ENCODE peak calls at places on chromosomes 11 and 22, in seven cellular contexts. U is brain microvascular endothelial cell; G is HuH-7; F is NCI-H2081; Z is C1 segment of cervical spinal cord; H is CD4-positive, alpha-beta T cell; A is NCI-H1092. C is an unnamed sample.

GRCh38 chr11:57776101-57776511 is 14.5 kb downstream of the CTNND1 start:
- DNase-seq in U (no peak), G (no peak), F (no peak), Z (no peak), H (no peak), A (no peak), C (no peak)

GRCh38 chr22:32355760-32356159 is 1.9 kb upstream of the RFPL3 start:
- DNase-seq in U (no peak), G (peak; percentile 37), F (no peak), Z (no peak), H (no peak), A (peak; percentile 17), C (peak; percentile 17)

GRCh38 chr11:13261600-13262061 is 16.0 kb upstream of the BMAL1 start:
- DNase-seq in U (peak; percentile 70), G (no peak), F (no peak), Z (no peak), H (no peak), A (no peak), C (no peak)

GRCh38 chr11:102666331-102666957 is 39.1 kb downstream of the MMP27 start:
- DNase-seq in U (peak; percentile 44), G (peak; percentile 45), F (peak; percentile 48), Z (no peak), H (no peak), A (no peak), C (peak; percentile 22)

GRCh38 chr22:30386960-30387848 is at the start of gene RNF215:
- DNase-seq in U (peak; percentile 34), G (peak; percentile 91), F (peak; percentile 55), Z (peak; percentile 73), H (peak; percentile 73), A (peak; percentile 67), C (no peak)

GRCh38 chr11:64331569-64332371 is 8.2 kb upstream of the CCDC88B start:
- DNase-seq in U (peak; percentile 84), G (no peak), F (no peak), Z (peak; percentile 7), H (peak; percentile 43), A (peak; percentile 68), C (no peak)

GRCh38 chr11:121112498-121113455 is 11.7 kb downstream of the TECTA start:
- DNase-seq in U (peak; percentile 85), G (peak; percentile 65), F (peak; percentile 67), Z (peak; percentile 23), H (no peak), A (peak; percentile 70), C (peak; percentile 67)

GRCh38 chr11:134530826-134531225 is 118.8 kb upstream of the B3GAT1 start:
- DNase-seq in U (no peak), G (no peak), F (no peak), Z (no peak), H (no peak), A (no peak), C (no peak)

GRCh38 chr11:5690216-5690615 is 626 bp downstream of the TRIM22 start:
- DNase-seq in U (peak; percentile 29), G (no peak), F (no peak), Z (no peak), H (no peak), A (no peak), C (no peak)

GRCh38 chr11:37657645-37658044 is 1059.6 kb upstream of the RAG2 start:
- DNase-seq in U (no peak), G (no peak), F (no peak), Z (no peak), H (no peak), A (no peak), C (no peak)

GRCh38 chr11:3134218-3134621 is 30.9 kb downstream of the OSBPL5 start:
- DNase-seq in U (no peak), G (no peak), F (no peak), Z (no peak), H (no peak), A (no peak), C (no peak)

GRCh38 chr11:77207019-77207485 is 79.0 kb downstream of the MYO7A start:
- DNase-seq in U (no peak), G (no peak), F (no peak), Z (no peak), H (no peak), A (no peak), C (no peak)

GRCh38 chr22:49502126-49502826 is 325.4 kb downstream of the BRD1 start:
- DNase-seq in U (peak; percentile 7), G (no peak), F (no peak), Z (no peak), H (peak; percentile 13), A (no peak), C (no peak)

C was measured in LNCaP clone FGC.